ENCODE peak calls at places on chromosomes 5 and 9, in six cellular contexts. F is transverse colon, Q is cardiac muscle cell, A is HL-60, O is left lung, Z is heart right ventricle. T is an unnamed sample.

GRCh38 chr9:32807217-32807616 is 23.9 kb downstream of the TMEM215 start:
- DNase-seq in F (no peak), Q (no peak), A (no peak), O (no peak), Z (no peak), T (no peak)

GRCh38 chr5:169398515-169398914 is 97.6 kb upstream of the SLIT3 start:
- DNase-seq in F (no peak), Q (no peak), A (no peak), O (no peak), Z (no peak), T (no peak)

GRCh38 chr9:93136011-93136440 is 2.0 kb upstream of the NINJ1 start:
- DNase-seq in F (no peak), Q (no peak), A (no peak), O (no peak), Z (no peak), T (no peak)

GRCh38 chr9:30075022-30075421 is 2309.4 kb upstream of the ACO1 start:
- DNase-seq in F (no peak), Q (no peak), A (no peak), O (no peak), Z (no peak), T (no peak)

GRCh38 chr9:4126184-4126865 is 173.5 kb downstream of the GLIS3 start:
- DNase-seq in F (no peak), Q (no peak), A (no peak), O (no peak), Z (no peak), T (no peak)

GRCh38 chr9:103397868-103398600 is 402.9 kb downstream of the CYLC2 start:
- DNase-seq in F (peak), Q (peak), A (peak), O (peak), Z (no peak), T (no peak)

GRCh38 chr5:173597304-173597703 is 19.1 kb downstream of the BOD1 start:
- DNase-seq in F (no peak), Q (no peak), A (no peak), O (no peak), Z (no peak), T (no peak)

GRCh38 chr9:71806916-71807315 is 38.6 kb upstream of the CEMIP2 start:
- DNase-seq in F (peak), Q (peak), A (peak), O (peak), Z (peak), T (peak)

GRCh38 chr9:3447813-3448212 is 78.0 kb downstream of the RFX3 start:
- DNase-seq in F (no peak), Q (no peak), A (no peak), O (no peak), Z (no peak), T (no peak)

GRCh38 chr5:138459311-138459710 is 6.0 kb upstream of the EGR1 start:
- DNase-seq in F (peak), Q (no peak), A (peak), O (peak), Z (peak), T (peak)

GRCh38 chr5:26833596-26833995 is 204.8 kb downstream of the CDH9 start:
- DNase-seq in F (no peak), Q (no peak), A (no peak), O (no peak), Z (no peak), T (no peak)

GRCh38 chr9:131776036-131776435 is 36.2 kb upstream of the RAPGEF1 start:
- DNase-seq in F (no peak), Q (no peak), A (no peak), O (no peak), Z (no peak), T (no peak)

GRCh38 chr5:66872688-66873333 is 276.6 kb downstream of the MAST4 start:
- DNase-seq in F (no peak), Q (no peak), A (no peak), O (no peak), Z (no peak), T (no peak)

GRCh38 chr5:175513297-175513696 is 34.9 kb downstream of the SFXN1 start:
- DNase-seq in F (no peak), Q (no peak), A (no peak), O (no peak), Z (no peak), T (no peak)

GRCh38 chr9:125763373-125763772 is 16.2 kb downstream of the PBX3 start:
- DNase-seq in F (no peak), Q (peak), A (no peak), O (no peak), Z (no peak), T (no peak)

GRCh38 chr9:127919253-127919815 is 2.5 kb upstream of the ST6GALNAC4 start:
- DNase-seq in F (peak), Q (no peak), A (peak), O (peak), Z (peak), T (no peak)

GRCh38 chr9:94011134-94011533 is 56.0 kb upstream of the BARX1 start:
- DNase-seq in F (peak), Q (no peak), A (no peak), O (no peak), Z (no peak), T (no peak)

GRCh38 chr5:36073595-36074216 is 7.0 kb upstream of the UGT3A2 start:
- DNase-seq in F (no peak), Q (peak), A (peak), O (no peak), Z (no peak), T (no peak)

GRCh38 chr5:73796164-73797141 is 170.5 kb downstream of the ARHGEF28 start:
- DNase-seq in F (no peak), Q (peak), A (peak), O (peak), Z (peak), T (no peak)

GRCh38 chr9:109414125-109414785 is 83.9 kb downstream of the PTPN3 start:
- DNase-seq in F (no peak), Q (peak), A (no peak), O (no peak), Z (no peak), T (no peak)

GRCh38 chr5:173602423-173602822 is 14.0 kb downstream of the BOD1 start:
- DNase-seq in F (no peak), Q (no peak), A (peak), O (peak), Z (peak), T (no peak)

GRCh38 chr9:503881-504852 is 289.5 kb downstream of the DOCK8 start:
- DNase-seq in F (peak), Q (peak), A (peak), O (peak), Z (peak), T (peak)

GRCh38 chr9:94758031-94758430 is 31.5 kb downstream of the AOPEP start:
- DNase-seq in F (no peak), Q (no peak), A (no peak), O (no peak), Z (no peak), T (no peak)

GRCh38 chr5:115947260-115947659 is 15.0 kb upstream of the LVRN start:
- DNase-seq in F (no peak), Q (no peak), A (no peak), O (no peak), Z (no peak), T (no peak)

GRCh38 chr5:111142932-111143331 is 50.8 kb downstream of the WDR36 start:
- DNase-seq in F (no peak), Q (no peak), A (no peak), O (no peak), Z (no peak), T (no peak)

GRCh38 chr5:20113930-20114329 is 125.9 kb upstream of the CDH18 start:
- DNase-seq in F (no peak), Q (no peak), A (no peak), O (no peak), Z (no peak), T (no peak)

GRCh38 chr9:113644321-113644720 is 180.8 kb downstream of the RGS3 start:
- DNase-seq in F (no peak), Q (no peak), A (no peak), O (no peak), Z (no peak), T (no peak)

GRCh38 chr9:109247228-109247627 is 73.6 kb downstream of the EPB41L4B start:
- DNase-seq in F (no peak), Q (no peak), A (no peak), O (no peak), Z (no peak), T (no peak)

GRCh38 chr9:127525426-127526188 is 74.3 kb downstream of the LRSAM1 start:
- DNase-seq in F (no peak), Q (no peak), A (peak), O (no peak), Z (no peak), T (no peak)

GRCh38 chr9:36779582-36779981 is 206.9 kb downstream of the MELK start:
- DNase-seq in F (no peak), Q (no peak), A (no peak), O (no peak), Z (no peak), T (no peak)

GRCh38 chr5:36688722-36689121 is 82.3 kb downstream of the SLC1A3 start:
- DNase-seq in F (no peak), Q (peak), A (peak), O (no peak), Z (no peak), T (no peak)

GRCh38 chr5:10935536-10935935 is 174.5 kb upstream of the DAP start:
- DNase-seq in F (no peak), Q (no peak), A (no peak), O (no peak), Z (no peak), T (no peak)

GRCh38 chr5:171868236-171868635 is 82.6 kb downstream of the SMIM23 start:
- DNase-seq in F (no peak), Q (no peak), A (no peak), O (no peak), Z (no peak), T (no peak)

GRCh38 chr5:68817696-68818695 is 275.8 kb upstream of the SLC30A5 start:
- DNase-seq in F (no peak), Q (no peak), A (no peak), O (no peak), Z (no peak), T (peak)

GRCh38 chr9:25994605-25995004 is 316.4 kb upstream of the TUSC1 start:
- DNase-seq in F (no peak), Q (no peak), A (peak), O (no peak), Z (no peak), T (no peak)

GRCh38 chr5:76675364-76675763 is 40.6 kb upstream of the F2R start:
- DNase-seq in F (no peak), Q (no peak), A (no peak), O (no peak), Z (no peak), T (no peak)

GRCh38 chr5:76670508-76670907 is 45.4 kb upstream of the F2R start:
- DNase-seq in F (no peak), Q (no peak), A (no peak), O (no peak), Z (no peak), T (no peak)

GRCh38 chr5:76672242-76672641 is 43.7 kb upstream of the F2R start:
- DNase-seq in F (no peak), Q (no peak), A (no peak), O (no peak), Z (no peak), T (no peak)

GRCh38 chr5:76674330-76675066 is 41.4 kb upstream of the F2R start:
- DNase-seq in F (no peak), Q (no peak), A (no peak), O (no peak), Z (no peak), T (no peak)

DNA sequence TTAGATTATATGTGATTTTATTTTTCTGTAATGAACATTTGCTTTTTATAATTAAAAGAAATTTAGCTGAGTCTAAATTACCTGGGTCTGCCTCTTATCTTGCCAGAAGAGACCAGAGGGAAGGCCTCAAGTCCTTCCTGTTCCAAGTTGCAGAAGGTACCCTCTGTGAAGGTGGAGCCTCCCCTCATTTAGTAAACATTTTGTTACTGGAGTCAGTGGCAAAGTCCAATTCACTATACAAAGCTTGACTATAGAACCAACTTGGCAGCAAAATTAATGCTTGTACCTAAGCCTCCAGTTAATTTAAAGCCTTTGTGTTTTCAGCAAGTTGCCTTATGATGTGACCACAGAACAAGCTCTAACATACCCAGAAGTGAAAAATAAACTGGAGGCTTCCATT is 42.8 kb upstream of the F2R start:
- DNase-seq in F (no peak), Q (no peak), A (no peak), O (no peak), Z (no peak), T (no peak)
- H3K27ac ChIP-seq in F (peak), Q (no peak), A (no peak), O (no peak), Z (no peak), T (no peak)

GRCh38 chr5:30039379-30039778 is 1154.1 kb upstream of the CDH6 start:
- DNase-seq in F (no peak), Q (no peak), A (no peak), O (no peak), Z (no peak), T (no peak)
- H3K27ac ChIP-seq in F (no peak), Q (no peak), A (no peak), O (no peak), Z (no peak), T (no peak)

GRCh38 chr5:58265531-58265930 is 194.4 kb downstream of the PLK2 start:
- DNase-seq in F (no peak), Q (no peak), A (no peak), O (no peak), Z (no peak), T (no peak)
- H3K27ac ChIP-seq in F (no peak), Q (no peak), A (no peak), O (no peak), Z (no peak), T (no peak)

GRCh38 chr5:149416977-149417713 is 38.1 kb upstream of the IL17B start:
- DNase-seq in F (no peak), Q (peak), A (no peak), O (no peak), Z (no peak), T (no peak)
- H3K27ac ChIP-seq in F (peak), Q (peak), A (no peak), O (peak), Z (peak), T (no peak)

DNA sequence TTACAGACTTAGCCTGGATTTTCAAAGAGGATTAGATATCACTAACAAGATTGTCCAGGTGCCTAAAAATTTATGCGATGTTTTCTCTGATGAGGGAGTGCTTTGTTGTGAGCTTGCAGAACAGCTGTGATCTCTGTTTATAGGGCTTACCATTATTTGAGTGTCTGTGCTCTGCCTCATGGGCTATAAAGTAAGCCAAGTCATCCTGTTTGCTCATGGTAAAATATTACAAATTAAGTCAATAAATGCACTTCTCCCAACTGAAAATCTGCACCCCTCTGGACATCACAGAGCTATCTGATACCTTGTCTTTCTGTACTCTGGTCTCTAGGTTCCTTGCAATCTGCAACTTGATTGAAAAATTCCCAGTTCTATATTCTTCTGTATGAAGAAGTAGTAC is 293.4 kb upstream of the ACTBL2 start:
- DNase-seq in F (no peak), Q (no peak), A (no peak), O (no peak), Z (no peak), T (no peak)
- H3K27ac ChIP-seq in F (no peak), Q (no peak), A (no peak), O (no peak), Z (no peak), T (no peak)

DNA sequence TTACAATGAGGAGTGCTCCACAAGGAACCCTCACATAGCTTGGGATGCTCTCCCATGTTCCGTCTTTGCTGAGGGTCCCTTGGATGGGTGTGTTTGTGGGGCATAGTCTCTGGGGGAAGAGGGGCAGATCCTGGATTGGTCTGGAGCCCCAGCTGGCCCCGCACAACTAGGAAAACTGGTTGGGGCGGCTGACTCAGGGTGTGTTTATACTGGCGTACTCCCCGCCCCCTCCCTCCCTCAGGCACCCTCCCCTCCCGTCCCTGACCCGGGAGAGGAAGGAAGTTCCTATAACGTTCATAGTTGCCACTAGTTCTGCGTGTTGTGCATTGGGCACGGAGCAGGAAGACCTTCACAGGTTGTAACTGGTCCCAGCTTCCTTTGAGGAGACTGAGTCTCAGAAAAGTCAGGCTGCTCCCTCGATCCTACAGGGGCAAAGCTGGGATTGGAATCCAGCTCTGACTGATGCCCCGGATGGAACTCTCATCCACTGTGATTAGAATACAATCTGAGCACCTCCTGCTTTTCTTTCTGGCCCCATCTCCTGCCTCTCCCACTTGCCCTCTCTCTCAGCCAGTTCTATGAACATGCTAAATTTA is 11.0 kb downstream of the IER5L start:
- DNase-seq in F (peak), Q (no peak), A (peak), O (peak), Z (peak), T (peak)
- H3K27ac ChIP-seq in F (peak), Q (no peak), A (peak), O (peak), Z (peak), T (no peak)

GRCh38 chr5:178230879-178231735 is 1.5 kb downstream of the PHYKPL start:
- DNase-seq in F (peak), Q (no peak), A (no peak), O (no peak), Z (no peak), T (no peak)
- H3K27ac ChIP-seq in F (peak), Q (no peak), A (peak), O (no peak), Z (peak), T (peak)

GRCh38 chr9:69175488-69175872 is 1.4 kb downstream of the TJP2 start:
- DNase-seq in F (no peak), Q (no peak), A (peak), O (no peak), Z (no peak), T (no peak)
- H3K27ac ChIP-seq in F (peak), Q (no peak), A (no peak), O (peak), Z (peak), T (peak)